ENCODE peak calls at places on chromosomes 4 and X, in four cellular contexts. One of them, this sample, is unnamed.

GRCh38 chr4:150821641-150822040 is 193.4 kb downstream of the LRBA start:
- DNase-seq in hepatocyte: no peak
- DNase-seq in left ventricle myocardium inferior: no peak
- DNase-seq in body of pancreas: no peak
- DNase-seq in this sample: no peak

GRCh38 chrX:136768469-136769084 is 12.2 kb downstream of the ARHGEF6 start:
- DNase-seq in body of pancreas: peak; percentile 27
- DNase-seq in hepatocyte: peak; percentile 15
- DNase-seq in left ventricle myocardium inferior: peak; percentile 22
- DNase-seq in this sample: no peak

GRCh38 chrX:154082396-154083133 is 15.0 kb downstream of the MECP2 start:
- DNase-seq in left ventricle myocardium inferior: no peak
- DNase-seq in body of pancreas: no peak
- DNase-seq in hepatocyte: peak; percentile 29
- DNase-seq in this sample: no peak

GRCh38 chr4:142396279-142396678 is 449.8 kb downstream of the INPP4B start:
- DNase-seq in body of pancreas: no peak
- DNase-seq in hepatocyte: no peak
- DNase-seq in left ventricle myocardium inferior: no peak
- DNase-seq in this sample: no peak

GRCh38 chr4:158446106-158446505 is 75.6 kb upstream of the RXFP1 start:
- DNase-seq in hepatocyte: no peak
- DNase-seq in left ventricle myocardium inferior: no peak
- DNase-seq in body of pancreas: no peak
- DNase-seq in this sample: no peak

GRCh38 chrX:154396948-154397887 is 959 bp upstream of the RPL10 start:
- DNase-seq in left ventricle myocardium inferior: peak; percentile 81
- DNase-seq in hepatocyte: peak; percentile 79
- DNase-seq in body of pancreas: peak; percentile 86
- DNase-seq in this sample: peak; percentile 82

GRCh38 chrX:147901476-147902126 is 10.1 kb upstream of the FMR1 start:
- DNase-seq in left ventricle myocardium inferior: no peak
- DNase-seq in hepatocyte: no peak
- DNase-seq in body of pancreas: peak; percentile 7
- DNase-seq in this sample: no peak

GRCh38 chrX:133810925-133811324 is 174.5 kb downstream of the GPC3 start:
- DNase-seq in body of pancreas: no peak
- DNase-seq in hepatocyte: no peak
- DNase-seq in left ventricle myocardium inferior: no peak
- DNase-seq in this sample: no peak

GRCh38 chr4:39181905-39182638 is at the start of gene WDR19:
- DNase-seq in body of pancreas: peak; percentile 99
- DNase-seq in left ventricle myocardium inferior: peak; percentile 98
- DNase-seq in hepatocyte: peak; percentile 99
- DNase-seq in this sample: peak; percentile 100

GRCh38 chr4:19213388-19213787 is 1038.3 kb upstream of the SLIT2 start:
- DNase-seq in hepatocyte: no peak
- DNase-seq in left ventricle myocardium inferior: no peak
- DNase-seq in body of pancreas: no peak
- DNase-seq in this sample: no peak

GRCh38 chr4:20378181-20378580 is 126.5 kb downstream of the SLIT2 start:
- DNase-seq in left ventricle myocardium inferior: no peak
- DNase-seq in hepatocyte: no peak
- DNase-seq in body of pancreas: no peak
- DNase-seq in this sample: no peak

GRCh38 chrX:21972721-21973120 is 32.2 kb downstream of the SMS start:
- DNase-seq in hepatocyte: no peak
- DNase-seq in left ventricle myocardium inferior: no peak
- DNase-seq in body of pancreas: no peak
- DNase-seq in this sample: no peak

GRCh38 chrX:2391869-2392606 is 108.7 kb downstream of the DHRSX start:
- DNase-seq in hepatocyte: peak; percentile 81
- DNase-seq in left ventricle myocardium inferior: no peak
- DNase-seq in body of pancreas: no peak
- DNase-seq in this sample: no peak

GRCh38 chrX:40167240-40168182 is 69.8 kb upstream of the BCOR start:
- DNase-seq in left ventricle myocardium inferior: no peak
- DNase-seq in hepatocyte: peak; percentile 84
- DNase-seq in body of pancreas: peak; percentile 57
- DNase-seq in this sample: no peak

GRCh38 chr4:21888195-21888976 is 60.2 kb downstream of the KCNIP4 start:
- DNase-seq in body of pancreas: no peak
- DNase-seq in hepatocyte: peak; percentile 12
- DNase-seq in left ventricle myocardium inferior: no peak
- DNase-seq in this sample: no peak

GRCh38 chr4:184007891-184008290 is 102.8 kb downstream of the STOX2 start:
- DNase-seq in body of pancreas: no peak
- DNase-seq in hepatocyte: no peak
- DNase-seq in left ventricle myocardium inferior: no peak
- DNase-seq in this sample: no peak

GRCh38 chrX:33434256-33435092 is 223.1 kb upstream of the DMD start:
- DNase-seq in left ventricle myocardium inferior: peak; percentile 14
- DNase-seq in body of pancreas: peak; percentile 74
- DNase-seq in hepatocyte: peak; percentile 84
- DNase-seq in this sample: peak; percentile 48

GRCh38 chrX:150148749-150149672 is 210.7 kb upstream of the EOLA2 start:
- DNase-seq in body of pancreas: no peak
- DNase-seq in left ventricle myocardium inferior: no peak
- DNase-seq in hepatocyte: no peak
- DNase-seq in this sample: no peak

GRCh38 chr4:173752610-173753009 is 222.6 kb upstream of the HAND2 start:
- DNase-seq in left ventricle myocardium inferior: no peak
- DNase-seq in hepatocyte: no peak
- DNase-seq in body of pancreas: peak; percentile 54
- DNase-seq in this sample: no peak

GRCh38 chr4:762211-763190 is 56.9 kb downstream of the PCGF3 start:
- DNase-seq in hepatocyte: peak; percentile 55
- DNase-seq in body of pancreas: no peak
- DNase-seq in left ventricle myocardium inferior: no peak
- DNase-seq in this sample: peak; percentile 28

GRCh38 chr4:66688674-66689073 is 856.6 kb downstream of the CENPC start:
- DNase-seq in hepatocyte: peak; percentile 27
- DNase-seq in body of pancreas: no peak
- DNase-seq in left ventricle myocardium inferior: no peak
- DNase-seq in this sample: no peak

GRCh38 chr4:108130955-108131354 is 37.8 kb downstream of the LEF1 start:
- DNase-seq in hepatocyte: no peak
- DNase-seq in left ventricle myocardium inferior: no peak
- DNase-seq in body of pancreas: no peak
- DNase-seq in this sample: no peak

GRCh38 chr4:80125252-80126177 is 52.5 kb upstream of the ANTXR2 start:
- DNase-seq in hepatocyte: no peak
- DNase-seq in left ventricle myocardium inferior: no peak
- DNase-seq in body of pancreas: no peak
- DNase-seq in this sample: no peak

DNA sequence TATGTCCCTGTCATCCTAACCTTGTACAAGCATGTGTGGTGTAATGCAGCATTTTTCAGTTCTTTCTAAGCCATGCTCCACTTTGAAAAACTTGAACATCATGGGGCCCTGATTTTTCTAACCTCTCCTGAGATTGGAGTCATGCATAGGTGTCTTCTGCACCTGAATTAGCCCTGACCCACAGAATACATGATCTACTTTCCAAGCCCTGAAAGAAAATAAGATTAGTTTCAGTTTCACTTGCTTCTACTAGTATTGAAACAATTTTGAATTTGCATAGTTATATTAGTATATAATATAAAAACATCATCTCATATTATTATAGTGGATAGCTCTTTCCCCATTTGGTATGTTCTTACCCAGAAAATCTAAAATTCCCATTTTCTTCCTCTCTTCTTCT is 178.2 kb downstream of the HS3ST1 start:
- DNase-seq in hepatocyte: no peak
- DNase-seq in body of pancreas: no peak
- DNase-seq in left ventricle myocardium inferior: no peak
- DNase-seq in this sample: no peak
- H3K27ac ChIP-seq in hepatocyte: no peak overlapping the region
- H3K27ac ChIP-seq in body of pancreas: no peak overlapping the region
- H3K27ac ChIP-seq in left ventricle myocardium inferior: no peak overlapping the region
- H3K27ac ChIP-seq in this sample: no peak overlapping the region

GRCh38 chrX:1239681-1240142 is 27.3 kb upstream of the CRLF2 start:
- DNase-seq in left ventricle myocardium inferior: peak; percentile 50
- DNase-seq in hepatocyte: no peak
- DNase-seq in body of pancreas: peak; percentile 21
- DNase-seq in this sample: peak; percentile 76

GRCh38 chrX:1248381-1249061 is 20.1 kb upstream of the CSF2RA start:
- DNase-seq in left ventricle myocardium inferior: no peak
- DNase-seq in body of pancreas: no peak
- DNase-seq in hepatocyte: peak; percentile 48
- DNase-seq in this sample: no peak

GRCh38 chrX:1242901-1243402 is 25.7 kb upstream of the CSF2RA start:
- DNase-seq in left ventricle myocardium inferior: no peak
- DNase-seq in hepatocyte: no peak
- DNase-seq in body of pancreas: no peak
- DNase-seq in this sample: no peak

GRCh38 chrX:1246816-1247215 is 21.8 kb upstream of the CSF2RA start:
- DNase-seq in body of pancreas: peak; percentile 51
- DNase-seq in hepatocyte: peak; percentile 67
- DNase-seq in left ventricle myocardium inferior: peak; percentile 74
- DNase-seq in this sample: peak; percentile 77

GRCh38 chrX:1244164-1245076 is 24.2 kb upstream of the CSF2RA start:
- DNase-seq in left ventricle myocardium inferior: no peak
- DNase-seq in body of pancreas: no peak
- DNase-seq in hepatocyte: peak; percentile 28
- DNase-seq in this sample: no peak
- TF ChIP-seq CTCF in left ventricle myocardium inferior: no peak
- TF ChIP-seq CTCF in body of pancreas: no peak
- TF ChIP-seq CTCF in hepatocyte: peak; percentile 30
- TF ChIP-seq CTCF in this sample: no peak

GRCh38 chrX:19794690-19795089 is 92.7 kb downstream of the SH3KBP1 start:
- DNase-seq in body of pancreas: no peak
- DNase-seq in left ventricle myocardium inferior: no peak
- DNase-seq in hepatocyte: no peak
- DNase-seq in this sample: no peak

GRCh38 chrX:19792412-19792811 is 95.0 kb downstream of the SH3KBP1 start:
- DNase-seq in hepatocyte: no peak
- DNase-seq in body of pancreas: no peak
- DNase-seq in left ventricle myocardium inferior: no peak
- DNase-seq in this sample: no peak

GRCh38 chrX:19795289-19795688 is 92.1 kb downstream of the SH3KBP1 start:
- DNase-seq in hepatocyte: no peak
- DNase-seq in body of pancreas: no peak
- DNase-seq in left ventricle myocardium inferior: no peak
- DNase-seq in this sample: no peak

GRCh38 chrX:19791562-19791961 is 95.8 kb downstream of the SH3KBP1 start:
- DNase-seq in left ventricle myocardium inferior: no peak
- DNase-seq in body of pancreas: no peak
- DNase-seq in hepatocyte: no peak
- DNase-seq in this sample: no peak

GRCh38 chrX:19793471-19793870 is 93.9 kb downstream of the SH3KBP1 start:
- DNase-seq in body of pancreas: no peak
- DNase-seq in left ventricle myocardium inferior: no peak
- DNase-seq in hepatocyte: no peak
- DNase-seq in this sample: no peak
- H3K4me1 ChIP-seq in body of pancreas: no peaks in the 10 kb centered on the region
- H3K4me1 ChIP-seq in left ventricle myocardium inferior: peaks cover 3% of the 10 kb centered on the region
- H3K4me1 ChIP-seq in hepatocyte: no peaks in the 10 kb centered on the region
- H3K4me1 ChIP-seq in this sample: no peaks in the 10 kb centered on the region

DNA sequence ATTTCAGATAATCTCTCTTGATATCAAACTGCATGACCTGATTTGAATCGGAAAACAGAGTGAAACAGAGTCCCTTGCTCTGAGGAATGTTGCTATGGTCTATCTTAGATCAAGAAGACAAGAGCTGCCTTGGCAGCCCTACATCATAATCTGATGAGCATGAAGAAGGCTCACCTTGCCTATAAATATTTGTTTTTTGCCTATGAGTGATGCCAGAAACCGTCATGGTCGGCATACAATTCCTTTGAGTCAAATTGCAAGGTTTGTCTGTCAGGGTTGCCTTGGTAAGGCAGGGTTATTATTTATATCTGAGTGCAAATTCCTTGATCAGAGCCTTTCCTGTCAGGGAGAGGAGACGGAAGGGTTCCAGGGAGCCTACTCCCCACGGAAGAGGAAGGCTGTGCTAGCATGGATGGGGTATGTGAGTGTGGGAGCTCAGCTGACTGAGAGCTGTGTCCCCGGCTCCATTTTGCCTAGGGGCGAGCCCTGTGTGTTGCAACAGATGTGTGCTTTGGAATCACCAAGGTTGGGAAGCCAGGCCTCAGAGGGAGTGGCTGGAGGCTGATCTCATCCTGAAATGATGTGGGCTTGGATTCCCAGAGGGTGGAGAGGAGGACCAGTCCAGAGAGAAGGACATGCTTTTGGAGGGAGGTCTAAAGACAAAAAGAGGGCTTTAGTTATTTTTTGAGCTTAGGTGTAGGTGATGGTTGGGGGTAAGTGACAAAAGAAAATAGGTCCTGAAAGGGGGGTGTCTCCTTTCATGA is 43.6 kb downstream of the RTL9 start:
- DNase-seq in hepatocyte: peak; percentile 35
- DNase-seq in left ventricle myocardium inferior: peak; percentile 34
- DNase-seq in body of pancreas: no peak
- DNase-seq in this sample: no peak
- H3K27ac ChIP-seq in hepatocyte: peak overlapping the region; percentile 61
- H3K27ac ChIP-seq in left ventricle myocardium inferior: no peak overlapping the region
- H3K27ac ChIP-seq in body of pancreas: no peak overlapping the region
- H3K27ac ChIP-seq in this sample: no peak overlapping the region

DNA sequence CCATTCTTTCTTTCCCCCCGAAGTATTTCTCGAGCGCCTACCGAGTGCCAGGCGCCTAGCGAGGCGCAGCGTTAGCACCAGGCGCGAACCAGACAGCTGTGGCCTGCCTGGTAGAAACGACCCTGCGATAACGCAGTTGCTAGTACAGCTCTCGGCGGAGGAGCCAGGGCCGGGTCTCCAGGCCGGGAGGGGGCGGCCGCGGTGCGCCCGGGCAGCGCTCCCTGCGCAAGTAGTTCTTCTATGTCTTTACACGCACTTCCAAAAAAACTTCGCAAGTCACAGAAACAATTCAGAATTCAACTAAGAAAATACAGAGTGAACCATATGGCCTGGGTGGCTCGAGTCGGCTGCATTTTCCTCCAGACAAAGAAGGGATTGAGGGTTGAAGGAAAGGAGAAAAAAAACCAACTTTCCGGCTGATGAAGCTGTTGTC is 7.0 kb upstream of the NEUROG2 start:
- DNase-seq in body of pancreas: peak; percentile 81
- DNase-seq in left ventricle myocardium inferior: no peak
- DNase-seq in hepatocyte: peak; percentile 41
- DNase-seq in this sample: no peak
- TF ChIP-seq CTCF in body of pancreas: peak; percentile 35
- TF ChIP-seq CTCF in left ventricle myocardium inferior: no peak
- TF ChIP-seq CTCF in hepatocyte: peak; percentile 21
- TF ChIP-seq CTCF in this sample: no peak